ENCODE peak calls at places on chromosomes 7 and 10, in eight cellular contexts. S, O, Z, B, E, Q, U and G are unnamed samples.

GRCh38 chr10:35765039-35765662 is 123.1 kb upstream of the FZD8 start:
- DNase-seq in S (no peak), O (no peak), Z (no peak), B (peak; percentile 26), E (no peak), Q (no peak), U (peak; percentile 8), G (no peak)

GRCh38 chr10:122475130-122475529 is 13.8 kb downstream of the HTRA1 start:
- DNase-seq in S (no peak), O (no peak), Z (no peak), B (no peak), E (no peak), Q (no peak), U (peak; percentile 81), G (no peak)

GRCh38 chr7:149780636-149781419 is 7.4 kb upstream of the ZNF467 start:
- DNase-seq in S (no peak), O (no peak), Z (no peak), B (no peak), E (no peak), Q (no peak), U (no peak), G (no peak)

GRCh38 chr7:39453743-39454355 is 112.4 kb upstream of the YAE1 start:
- DNase-seq in S (peak; percentile 18), O (peak; percentile 1), Z (peak; percentile 57), B (peak; percentile 73), E (peak; percentile 4), Q (peak; percentile 9), U (peak; percentile 3), G (peak; percentile 18)

GRCh38 chr7:69868921-69869320 is 270.6 kb downstream of the AUTS2 start:
- DNase-seq in S (no peak), O (no peak), Z (no peak), B (no peak), E (no peak), Q (no peak), U (no peak), G (no peak)

GRCh38 chr10:7887417-7887816 is 69.1 kb downstream of the TAF3 start:
- DNase-seq in S (no peak), O (no peak), Z (no peak), B (no peak), E (no peak), Q (no peak), U (no peak), G (no peak)

GRCh38 chr7:73308074-73308664 is 457 bp downstream of the NSUN5 start:
- DNase-seq in S (no peak), O (no peak), Z (no peak), B (no peak), E (no peak), Q (no peak), U (no peak), G (peak; percentile 20)

GRCh38 chr7:51357821-51358220 is 41.2 kb upstream of the COBL start:
- DNase-seq in S (peak; percentile 54), O (no peak), Z (no peak), B (no peak), E (no peak), Q (no peak), U (peak; percentile 41), G (no peak)

GRCh38 chr7:140260338-140260737 is 83.6 kb upstream of the KDM7A start:
- DNase-seq in S (peak; percentile 34), O (no peak), Z (no peak), B (no peak), E (no peak), Q (no peak), U (no peak), G (peak; percentile 40)

GRCh38 chr10:26367771-26368170 is 70.4 kb upstream of the APBB1IP start:
- DNase-seq in S (no peak), O (no peak), Z (peak; percentile 64), B (peak; percentile 32), E (no peak), Q (no peak), U (no peak), G (no peak)

GRCh38 chr10:68303849-68304412 is 27.9 kb upstream of the HNRNPH3 start:
- DNase-seq in S (peak; percentile 6), O (no peak), Z (no peak), B (peak; percentile 39), E (no peak), Q (no peak), U (no peak), G (no peak)

GRCh38 chr7:142753366-142753765 is 4.1 kb downstream of the PRSS1 start:
- DNase-seq in S (no peak), O (no peak), Z (no peak), B (no peak), E (no peak), Q (no peak), U (no peak), G (no peak)

GRCh38 chr10:124214610-124215009 is 121.2 kb upstream of the CHST15 start:
- DNase-seq in S (no peak), O (no peak), Z (no peak), B (no peak), E (no peak), Q (no peak), U (no peak), G (no peak)

GRCh38 chr10:92419740-92420553 is 129.0 kb downstream of the MARCHF5 start:
- DNase-seq in S (no peak), O (no peak), Z (no peak), B (peak; percentile 31), E (no peak), Q (no peak), U (no peak), G (no peak)

GRCh38 chr10:94630017-94630688 is 53.4 kb upstream of the CYP2C18 start:
- DNase-seq in S (peak; percentile 0), O (no peak), Z (peak; percentile 37), B (no peak), E (no peak), Q (no peak), U (peak; percentile 11), G (peak; percentile 24)

GRCh38 chr10:132521466-132522102 is 16.0 kb upstream of the INPP5A start:
- DNase-seq in S (no peak), O (no peak), Z (no peak), B (peak; percentile 20), E (no peak), Q (no peak), U (no peak), G (no peak)

GRCh38 chr10:91220954-91221696 is 662 bp downstream of the PCGF5 start:
- DNase-seq in S (peak; percentile 11), O (no peak), Z (no peak), B (peak; percentile 55), E (no peak), Q (peak; percentile 16), U (peak; percentile 33), G (no peak)

GRCh38 chr7:140161047-140161446 is 15.7 kb downstream of the KDM7A start:
- DNase-seq in S (no peak), O (no peak), Z (no peak), B (no peak), E (no peak), Q (no peak), U (no peak), G (no peak)

GRCh38 chr7:48130658-48131108 is 40.6 kb upstream of the ABCA13 start:
- DNase-seq in S (no peak), O (no peak), Z (no peak), B (no peak), E (no peak), Q (no peak), U (no peak), G (no peak)